ENCODE peak calls at places on chromosomes 3 and 15, in five cellular contexts. W, Z, Q, T and C are unnamed samples.

GRCh38 chr3:151446002-151446340 is 14.9 kb downstream of the IGSF10 start:
- DNase-seq in Z (no peak), T (no peak), Q (no peak), W (no peak), C (no peak)

GRCh38 chr3:42830437-42831320 is 21.4 kb downstream of the ACKR2 start:
- DNase-seq in T (peak; percentile 34), W (no peak), Q (no peak), Z (no peak), C (no peak)

GRCh38 chr3:134933997-134934396 is 138.9 kb downstream of the EPHB1 start:
- DNase-seq in W (no peak), T (no peak), Q (no peak), Z (no peak), C (no peak)

GRCh38 chr3:56711344-56711743 is 28.3 kb upstream of the TASOR start:
- DNase-seq in W (no peak), Z (no peak), T (no peak), Q (no peak), C (no peak)

GRCh38 chr3:49998326-49998725 is 58.4 kb downstream of the RBM6 start:
- DNase-seq in T (no peak), Z (no peak), W (no peak), Q (no peak), C (no peak)

GRCh38 chr15:77838061-77838460 is 205.3 kb upstream of the LINGO1 start:
- DNase-seq in T (no peak), Q (no peak), W (no peak), Z (no peak), C (no peak)

GRCh38 chr15:71595846-71596553 is 214.4 kb upstream of the NR2E3 start:
- DNase-seq in Z (no peak), Q (no peak), T (no peak), W (no peak), C (no peak)

GRCh38 chr3:18667552-18667951 is 242.4 kb upstream of the SATB1 start:
- DNase-seq in Z (no peak), Q (no peak), W (no peak), T (no peak), C (no peak)

GRCh38 chr15:98142584-98142983 is 182.1 kb downstream of the ARRDC4 start:
- DNase-seq in T (no peak), W (no peak), Q (no peak), Z (no peak), C (no peak)

GRCh38 chr3:111572061-111572460 is 23.1 kb downstream of the ZBED2 start:
- DNase-seq in T (no peak), Q (no peak), Z (no peak), W (no peak), C (no peak)

GRCh38 chr15:68224546-68225250 is 4.8 kb downstream of the CLN6 start:
- DNase-seq in Q (peak; percentile 29), Z (peak; percentile 72), T (peak; percentile 15), W (no peak), C (no peak)

GRCh38 chr3:184262166-184262926 is 993 bp upstream of the CAMK2N2 start:
- DNase-seq in Z (no peak), Q (peak; percentile 58), T (peak; percentile 72), W (no peak), C (no peak)

GRCh38 chr15:100112061-100112420 is 229.7 kb downstream of the ADAMTS17 start:
- DNase-seq in T (no peak), W (no peak), Q (no peak), Z (no peak), C (no peak)

GRCh38 chr15:74345051-74345450 is 22.4 kb downstream of the CYP11A1 start:
- DNase-seq in Z (no peak), T (no peak), Q (no peak), W (no peak), C (no peak)

GRCh38 chr3:194322701-194323174 is 28.4 kb downstream of the CPN2 start:
- DNase-seq in T (no peak), W (no peak), Z (no peak), Q (no peak), C (no peak)

GRCh38 chr3:122923611-122924010 is 104.0 kb downstream of the SEMA5B start:
- DNase-seq in Z (no peak), W (no peak), Q (no peak), T (no peak), C (no peak)

GRCh38 chr3:126466886-126467610 is 8.6 kb downstream of the ZXDC start:
- DNase-seq in T (no peak), W (no peak), Q (no peak), Z (no peak), C (no peak)

GRCh38 chr3:122066331-122067213 is 11.4 kb downstream of the CD86 start:
- DNase-seq in Q (no peak), W (no peak), T (no peak), Z (no peak), C (no peak)

GRCh38 chr3:23162939-23163338 is 40.2 kb upstream of the UBE2E2 start:
- DNase-seq in Z (peak; percentile 64), T (no peak), W (no peak), Q (no peak), C (no peak)

GRCh38 chr15:64017082-64017588 is 29.1 kb downstream of the DAPK2 start:
- DNase-seq in Q (no peak), T (no peak), Z (no peak), W (no peak), C (no peak)

GRCh38 chr15:65212097-65212496 is 824 bp upstream of the CILP start:
- DNase-seq in W (peak; percentile 45), Z (no peak), Q (peak; percentile 71), T (peak; percentile 52), C (peak; percentile 31)

GRCh38 chr15:92631721-92632120 is 23.9 kb downstream of the FAM174B start:
- DNase-seq in Z (no peak), W (no peak), T (no peak), Q (no peak), C (no peak)

GRCh38 chr3:73563896-73564582 is 60.7 kb downstream of the PDZRN3 start:
- DNase-seq in Z (no peak), T (no peak), Q (no peak), W (no peak), C (no peak)

GRCh38 chr3:38003371-38003816 is 12.8 kb downstream of the VILL start:
- DNase-seq in W (peak; percentile 62), Z (no peak), T (peak; percentile 90), Q (peak; percentile 96), C (peak; percentile 59)

GRCh38 chr3:195739561-195740111 is 18.9 kb downstream of the MUC20 start:
- DNase-seq in T (no peak), Q (no peak), Z (no peak), W (no peak), C (no peak)

GRCh38 chr3:50639055-50639494 is 22.1 kb downstream of the MAPKAPK3 start:
- DNase-seq in Q (no peak), Z (no peak), T (no peak), W (no peak), C (no peak)

GRCh38 chr15:82168296-82168695 is 94.2 kb downstream of the EFL1 start:
- DNase-seq in T (no peak), W (no peak), Q (no peak), Z (no peak), C (no peak)

GRCh38 chr15:72796515-72797337 is 13.2 kb upstream of the ADPGK start:
- DNase-seq in Z (no peak), Q (peak; percentile 70), T (peak; percentile 93), W (peak; percentile 70), C (peak; percentile 60)

DNA sequence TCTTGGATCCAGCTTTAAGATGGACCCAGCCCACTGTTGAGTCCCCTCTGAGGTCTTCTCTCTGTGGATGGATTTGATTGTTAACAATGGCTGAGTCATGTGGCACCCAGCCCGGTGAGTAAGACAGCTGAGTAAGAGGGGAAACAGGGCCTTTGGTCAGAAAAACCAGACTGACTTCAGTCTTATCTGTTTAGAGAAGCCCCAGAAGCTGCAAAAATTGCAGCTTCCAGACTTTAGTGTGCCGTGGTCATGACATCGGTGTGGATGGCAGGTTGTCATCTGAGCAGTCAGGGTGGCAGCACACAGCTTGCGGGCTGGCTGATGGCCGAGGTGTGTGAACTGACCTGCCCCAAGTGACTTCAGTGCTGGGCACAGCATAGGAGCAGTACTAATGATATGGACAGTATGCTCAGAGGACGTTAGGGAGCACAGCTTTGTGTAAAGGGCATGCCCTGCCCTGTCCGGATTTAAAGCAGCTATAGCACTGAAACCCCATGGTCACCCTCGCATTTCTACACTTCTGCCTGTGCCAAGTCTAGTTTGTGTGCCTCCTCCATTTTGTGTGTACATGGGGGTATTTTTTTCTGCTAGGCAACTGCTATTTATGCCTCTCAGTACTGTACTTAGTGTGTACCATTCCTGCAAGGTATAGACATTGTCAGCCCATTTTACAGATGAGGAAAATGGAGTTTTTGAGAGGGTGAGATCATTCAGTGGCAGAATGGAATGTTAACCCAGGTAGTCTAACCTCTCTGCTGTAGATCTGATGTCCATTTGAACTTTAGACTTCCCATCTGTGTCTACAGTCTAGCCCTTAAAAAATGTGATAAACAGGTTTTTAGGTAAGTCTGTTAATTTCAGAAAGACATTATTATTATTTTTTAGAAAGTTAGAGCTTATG is 44.4 kb downstream of the FLNB start:
- DNase-seq in Z (no peak), T (no peak), W (no peak), Q (no peak), C (no peak)
- TF ChIP-seq POLR2AphosphoS5 in Z (no peak), T (peak; percentile 71), W (no peak), Q (no peak), C (no peak)

GRCh38 chr15:69666441-69666882 is 213.8 kb downstream of the RPLP1 start:
- DNase-seq in Q (no peak), W (peak; percentile 62), Z (no peak), T (no peak), C (peak; percentile 63)

GRCh38 chr15:69665641-69666091 is 213.0 kb downstream of the RPLP1 start:
- DNase-seq in Z (no peak), T (peak; percentile 45), W (no peak), Q (no peak), C (no peak)

GRCh38 chr15:69663441-69663840 is 210.8 kb downstream of the RPLP1 start:
- DNase-seq in W (no peak), Q (no peak), T (no peak), Z (no peak), C (no peak)

GRCh38 chr15:69663982-69664381 is 211.4 kb downstream of the RPLP1 start:
- DNase-seq in Q (no peak), T (no peak), W (no peak), Z (no peak), C (no peak)

GRCh38 chr15:69664572-69665326 is 212.1 kb downstream of the RPLP1 start:
- DNase-seq in T (peak; percentile 45), W (no peak), Q (no peak), Z (no peak), C (no peak)
- TF ChIP-seq TAF1 in T (no peak), W (no peak), Q (no peak), Z (no peak), C (peak; percentile 30)

DNA sequence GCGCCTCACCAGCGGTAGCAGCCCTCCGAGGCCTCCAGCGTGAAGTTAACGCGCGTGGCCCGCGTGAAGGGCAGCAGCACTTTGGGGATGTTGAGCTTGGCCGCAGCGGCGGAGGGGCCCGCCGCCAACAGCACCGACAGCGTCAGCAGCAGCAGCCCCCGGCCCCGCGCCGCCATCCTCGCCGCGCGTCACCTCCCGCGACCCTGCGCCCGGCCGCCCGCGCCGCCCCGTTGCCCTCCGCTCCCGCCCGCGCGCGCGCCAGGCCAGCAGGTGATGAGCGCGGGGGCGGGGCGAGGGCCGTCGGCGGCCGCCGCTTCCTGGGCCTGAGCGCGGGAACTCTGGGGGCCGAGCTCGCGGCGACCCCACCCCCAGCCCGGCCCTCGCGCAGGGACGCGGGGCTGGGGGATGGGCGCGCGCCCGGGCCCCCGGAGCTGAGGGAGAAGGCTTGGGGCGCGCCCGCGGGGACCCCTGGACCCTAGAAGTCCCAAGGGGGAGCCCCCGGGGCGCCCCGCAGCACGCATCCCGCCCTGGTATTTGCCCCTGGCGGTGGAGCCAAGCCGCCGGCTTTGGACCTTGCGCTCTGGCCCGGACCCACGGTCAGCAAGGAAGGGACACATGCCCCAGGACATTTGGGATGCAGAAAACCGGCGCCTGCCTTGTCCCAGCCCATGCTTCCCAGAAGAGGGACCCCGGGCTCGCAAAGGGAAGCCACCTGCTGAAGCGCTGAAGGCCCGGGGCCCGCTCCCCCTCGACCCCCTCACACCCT is at the start of gene NUP210:
- DNase-seq in Z (no peak), W (peak; percentile 78), T (peak; percentile 95), Q (peak; percentile 79), C (peak; percentile 84)
- TF ChIP-seq POLR2AphosphoS5 in Z (no peak), W (no peak), T (no peak), Q (peak; percentile 15), C (no peak)

GRCh38 chr3:45993421-45994027 is 2.1 kb downstream of the FYCO1 start:
- DNase-seq in W (no peak), Z (no peak), Q (no peak), T (no peak), C (no peak)
- TF ChIP-seq TAF1 in W (no peak), Z (no peak), Q (no peak), T (no peak), C (no peak)